ENCODE peak calls at places on chromosomes 16 and 17, in nine cellular contexts. M is activated T-helper 17 cell treated with anti-CD3 and anti-CD28 coated beads, Interleukin-2, amount 50 U/mL, for 72 hours; W is activated CD8-positive, alpha-beta memory T cell treated with anti-CD3 and anti-CD28 coated beads, Interleukin-2, amount 10 ng/mL, durations not matched to agents 7 days and 5 days; G is left colon; C is left lung; E is T-helper 17 cell; H is activated CD8-positive, alpha-beta T cell treated with anti-CD3 and anti-CD28 coated beads, Interleukin-2, amount 10 ng/mL, durations not matched to agents 7 days and 5 days; B is gastroesophageal sphincter; A is heart right ventricle. F is an unnamed sample.

GRCh38 chr17:9271989-9272388 is 250.7 kb downstream of the NTN1 start:
- ATAC-seq in M (no peak), W (no peak), G (no peak), C (no peak), E (no peak), H (no peak), B (no peak), A (peak; percentile 32), F (no peak)

GRCh38 chr17:57862410-57862989 is 12.7 kb upstream of the MRPS23 start:
- ATAC-seq in M (no peak), W (no peak), G (no peak), C (no peak), E (no peak), H (no peak), B (no peak), A (peak; percentile 0), F (no peak)

GRCh38 chr16:12168054-12169018 is 191.8 kb downstream of the SNX29 start:
- ATAC-seq in M (no peak), W (no peak), G (no peak), C (no peak), E (no peak), H (no peak), B (no peak), A (peak; percentile 38), F (no peak)

GRCh38 chr16:4663756-4664465 is 29.5 kb upstream of the NUDT16L1 start:
- ATAC-seq in M (no peak), W (no peak), G (peak; percentile 4), C (peak; percentile 2), E (no peak), H (no peak), B (peak; percentile 23), A (peak; percentile 29), F (no peak)

GRCh38 chr17:78281249-78281865 is 49.9 kb downstream of the TMEM235 start:
- ATAC-seq in M (no peak), W (no peak), G (peak; percentile 82), C (no peak), E (no peak), H (no peak), B (no peak), A (no peak), F (no peak)

GRCh38 chr16:71648921-71649320 is 22.9 kb downstream of the MARVELD3 start:
- ATAC-seq in M (no peak), W (no peak), G (peak; percentile 33), C (peak; percentile 25), E (no peak), H (no peak), B (no peak), A (no peak), F (peak; percentile 71)

GRCh38 chr17:62717589-62718342 is 90.3 kb downstream of the MRC2 start:
- ATAC-seq in M (no peak), W (no peak), G (no peak), C (no peak), E (no peak), H (no peak), B (no peak), A (no peak), F (peak; percentile 18)

GRCh38 chr17:29384901-29385300 is 5.3 kb upstream of the TAOK1 start:
- ATAC-seq in M (no peak), W (no peak), G (no peak), C (no peak), E (no peak), H (no peak), B (no peak), A (no peak), F (peak; percentile 32)

GRCh38 chr16:282944-283744 is at the start of gene PDIA2:
- ATAC-seq in M (no peak), W (no peak), G (peak; percentile 23), C (no peak), E (no peak), H (no peak), B (no peak), A (peak; percentile 35), F (no peak)

GRCh38 chr16:4556112-4556511 is at the start of gene C16orf96:
- ATAC-seq in M (no peak), W (no peak), G (no peak), C (peak; percentile 58), E (no peak), H (no peak), B (no peak), A (no peak), F (peak; percentile 35)

GRCh38 chr17:36913132-36913531 is 24.1 kb upstream of the LHX1 start:
- ATAC-seq in M (no peak), W (no peak), G (no peak), C (no peak), E (no peak), H (no peak), B (no peak), A (no peak), F (no peak)

GRCh38 chr16:10681310-10682308 is 13.1 kb downstream of the TEKT5 start:
- ATAC-seq in M (no peak), W (no peak), G (no peak), C (no peak), E (no peak), H (no peak), B (no peak), A (no peak), F (no peak)

GRCh38 chr17:6070895-6071511 is 824 bp downstream of the WSCD1 start:
- ATAC-seq in M (no peak), W (no peak), G (peak; percentile 41), C (peak; percentile 16), E (no peak), H (no peak), B (no peak), A (peak; percentile 32), F (no peak)

GRCh38 chr17:50101346-50102163 is 6.4 kb downstream of the PDK2 start:
- ATAC-seq in M (no peak), W (no peak), G (peak; percentile 80), C (peak; percentile 69), E (no peak), H (no peak), B (peak; percentile 52), A (peak; percentile 41), F (peak; percentile 55)

GRCh38 chr16:70478912-70479341 is 24.5 kb downstream of the FCSK start:
- ATAC-seq in M (no peak), W (no peak), G (no peak), C (peak; percentile 20), E (no peak), H (no peak), B (peak; percentile 42), A (peak; percentile 62), F (no peak)

GRCh38 chr17:21201302-21201602 is 12.7 kb downstream of the TMEM11 start:
- ATAC-seq in M (no peak), W (no peak), G (no peak), C (no peak), E (no peak), H (no peak), B (no peak), A (no peak), F (no peak)

F was measured in SK-N-SH treated with all-trans-retinoic acid at 6 μM for 48 hours.